ENCODE peak calls at places on chromosomes 1 and 21, in seven cellular contexts. Q is cardiac fibroblast; O is adrenal gland; P is HFF-Myc; U is CD8-positive, alpha-beta T cell; C is B cell; D is psoas muscle. I is an unnamed sample.
A peak's percentile ranks its signal among the peaks of the same experiment; 100 is the strongest.

GRCh38 chr1:97489834-97490233 is 431.0 kb downstream of the DPYD start:
- DNase-seq in Q (peak; percentile 70), O (no peak), P (peak; percentile 4), U (no peak), C (no peak), D (no peak), I (no peak)

GRCh38 chr1:162571696-162572095 is 10.2 kb downstream of the UAP1 start:
- DNase-seq in Q (no peak), O (no peak), P (no peak), U (no peak), C (no peak), D (no peak), I (no peak)

GRCh38 chr1:196309386-196309785 is 298.9 kb downstream of the KCNT2 start:
- DNase-seq in Q (peak; percentile 68), O (no peak), P (peak; percentile 15), U (no peak), C (no peak), D (no peak), I (peak; percentile 37)

GRCh38 chr1:92952714-92953113 is 8.5 kb downstream of the DIPK1A start:
- DNase-seq in Q (no peak), O (no peak), P (no peak), U (no peak), C (no peak), D (no peak), I (no peak)

GRCh38 chr1:112395832-112396667 is at the start of gene CTTNBP2NL:
- DNase-seq in Q (peak; percentile 97), O (peak; percentile 96), P (peak; percentile 81), U (peak; percentile 83), C (peak; percentile 90), D (peak; percentile 97), I (peak; percentile 85)

GRCh38 chr1:44138239-44138638 is 3.2 kb downstream of the KLF18 start:
- DNase-seq in Q (no peak), O (no peak), P (no peak), U (no peak), C (no peak), D (no peak), I (no peak)

GRCh38 chr1:147515046-147515869 is 26.0 kb upstream of the BCL9 start:
- DNase-seq in Q (peak; percentile 60), O (no peak), P (peak; percentile 50), U (no peak), C (no peak), D (no peak), I (peak; percentile 40)

GRCh38 chr1:198295975-198296374 is 139.2 kb downstream of the NEK7 start:
- DNase-seq in Q (peak; percentile 22), O (no peak), P (no peak), U (no peak), C (no peak), D (no peak), I (no peak)

GRCh38 chr1:202237052-202237451 is 43.5 kb downstream of the LGR6 start:
- DNase-seq in Q (peak; percentile 20), O (peak; percentile 38), P (no peak), U (no peak), C (no peak), D (no peak), I (peak; percentile 36)

GRCh38 chr1:87399701-87400100 is 71.0 kb downstream of the LMO4 start:
- DNase-seq in Q (no peak), O (no peak), P (no peak), U (no peak), C (no peak), D (no peak), I (peak; percentile 2)

GRCh38 chr1:202283379-202283844 is 58.3 kb downstream of the UBE2T start:
- DNase-seq in Q (peak; percentile 75), O (peak; percentile 19), P (peak; percentile 67), U (no peak), C (no peak), D (no peak), I (peak; percentile 47)

GRCh38 chr21:45460611-45461368 is 55.8 kb downstream of the COL18A1 start:
- DNase-seq in Q (peak; percentile 92), O (no peak), P (peak; percentile 43), U (no peak), C (no peak), D (no peak), I (no peak)

GRCh38 chr1:176854134-176854533 is 310.4 kb downstream of the ASTN1 start:
- DNase-seq in Q (no peak), O (no peak), P (no peak), U (no peak), C (no peak), D (no peak), I (no peak)

GRCh38 chr1:33086384-33086850 is 5.5 kb downstream of the AZIN2 start:
- DNase-seq in Q (peak; percentile 88), O (peak; percentile 66), P (no peak), U (peak; percentile 57), C (no peak), D (peak; percentile 86), I (peak; percentile 72)

GRCh38 chr1:9101510-9102146 is 27.3 kb downstream of the GPR157 start:
- DNase-seq in Q (peak; percentile 78), O (no peak), P (no peak), U (no peak), C (peak; percentile 68), D (peak; percentile 72), I (peak; percentile 88)

GRCh38 chr1:31633117-31633516 is 11.6 kb downstream of the PEF1 start:
- DNase-seq in Q (no peak), O (no peak), P (no peak), U (no peak), C (no peak), D (peak; percentile 78), I (peak; percentile 35)

GRCh38 chr1:227318003-227318851 is at the start of gene CDC42BPA:
- DNase-seq in Q (peak; percentile 95), O (peak; percentile 89), P (peak; percentile 44), U (peak; percentile 49), C (peak; percentile 78), D (peak; percentile 91), I (no peak)

GRCh38 chr21:23740463-23740862 is 1866.8 kb downstream of the MRPL39 start:
- DNase-seq in Q (no peak), O (no peak), P (no peak), U (no peak), C (no peak), D (no peak), I (no peak)
- TF ChIP-seq CTCF in Q (no peak), O (no peak), P (no peak), U (no peak), C (no peak), D (no peak), I (no peak)

GRCh38 chr1:66342707-66343106 is 191.2 kb upstream of the SGIP1 start:
- DNase-seq in Q (no peak), O (no peak), P (no peak), U (no peak), C (no peak), D (no peak), I (peak; percentile 70)

GRCh38 chr1:66346873-66347272 is 187.1 kb upstream of the SGIP1 start:
- DNase-seq in Q (no peak), O (no peak), P (no peak), U (no peak), C (no peak), D (no peak), I (no peak)

GRCh38 chr1:66346057-66346795 is 187.7 kb upstream of the SGIP1 start:
- DNase-seq in Q (no peak), O (no peak), P (no peak), U (no peak), C (no peak), D (no peak), I (no peak)

GRCh38 chr1:66341446-66342089 is 192.4 kb upstream of the SGIP1 start:
- DNase-seq in Q (no peak), O (no peak), P (no peak), U (no peak), C (no peak), D (no peak), I (no peak)

DNA sequence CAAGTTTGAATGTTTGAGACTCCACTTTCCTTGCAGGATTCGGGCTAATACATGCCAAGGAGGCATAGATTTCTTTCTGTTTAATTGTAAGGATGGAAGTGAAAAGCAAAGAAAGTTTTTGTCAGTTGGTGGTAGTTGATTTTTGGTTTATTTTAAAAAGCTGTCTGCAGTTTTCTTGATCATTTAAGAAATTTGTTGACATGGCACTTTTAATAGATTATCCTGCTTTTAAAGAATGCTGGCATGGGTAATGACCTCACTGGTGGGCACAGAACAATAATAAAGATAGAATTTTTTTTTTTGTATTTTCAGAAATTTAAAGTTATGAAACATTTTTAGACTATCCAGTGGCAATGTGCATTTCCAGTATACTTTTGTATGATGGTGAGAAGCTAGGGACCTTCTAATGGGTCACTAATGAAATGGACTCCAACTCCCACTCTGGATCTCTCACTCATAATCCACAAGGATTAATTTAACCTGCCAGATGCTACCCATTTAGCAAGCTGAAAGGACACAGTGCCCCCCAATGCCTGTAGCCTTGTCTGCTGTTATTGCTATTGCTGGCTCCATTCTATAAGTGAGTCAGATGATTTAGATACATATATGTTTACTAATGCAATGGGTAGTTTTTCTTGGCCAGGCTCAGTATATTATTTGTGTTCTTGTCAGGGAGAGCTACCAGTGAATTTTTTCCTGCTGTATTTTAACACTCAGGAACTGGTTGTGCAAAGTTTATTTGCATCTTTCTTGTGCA is 190.2 kb upstream of the SGIP1 start:
- DNase-seq in Q (no peak), O (no peak), P (no peak), U (no peak), C (no peak), D (no peak), I (no peak)
- TF ChIP-seq CTCF in Q (no peak), O (no peak), P (no peak), U (no peak), C (no peak), D (no peak), I (peak; percentile 59)

GRCh38 chr1:57115030-57115614 is 149.3 kb upstream of the C8B start:
- DNase-seq in Q (no peak), O (no peak), P (no peak), U (no peak), C (no peak), D (no peak), I (no peak)

GRCh38 chr1:57109247-57109646 is 143.4 kb upstream of the C8B start:
- DNase-seq in Q (no peak), O (no peak), P (no peak), U (no peak), C (no peak), D (no peak), I (no peak)

GRCh38 chr1:57111210-57111609 is 145.4 kb upstream of the C8B start:
- DNase-seq in Q (no peak), O (no peak), P (no peak), U (no peak), C (no peak), D (no peak), I (no peak)

GRCh38 chr1:57117753-57118152 is 151.9 kb upstream of the C8B start:
- DNase-seq in Q (no peak), O (no peak), P (no peak), U (no peak), C (no peak), D (no peak), I (no peak)

DNA sequence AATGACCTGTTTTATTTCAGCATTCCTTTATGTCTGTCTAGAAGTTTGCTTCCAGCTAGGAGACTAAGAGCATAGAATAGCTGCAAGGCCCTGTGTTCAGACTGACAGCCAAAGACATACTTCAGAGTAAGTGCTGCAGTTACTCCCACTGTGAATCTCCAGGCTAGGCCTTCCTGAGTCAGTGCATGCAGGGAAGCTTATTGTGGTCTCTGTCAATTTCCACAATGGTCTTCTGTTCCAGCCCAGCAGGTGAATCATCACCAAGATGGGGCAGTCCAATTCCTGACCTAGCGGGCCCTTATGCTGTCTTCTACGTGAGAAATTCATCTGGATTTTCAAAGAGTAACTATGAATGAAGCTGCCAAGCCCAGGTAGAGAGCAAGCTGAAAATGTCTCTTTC is 146.3 kb upstream of the C8B start:
- DNase-seq in Q (no peak), O (no peak), P (no peak), U (no peak), C (no peak), D (no peak), I (no peak)
- TF ChIP-seq CTCF in Q (no peak), O (no peak), P (no peak), U (no peak), C (no peak), D (no peak), I (no peak)

GRCh38 chr1:79604490-79605198 is 598.1 kb upstream of the ADGRL4 start:
- DNase-seq in Q (no peak), O (no peak), P (no peak), U (no peak), C (no peak), D (no peak), I (no peak)
- TF ChIP-seq CTCF in Q (no peak), O (no peak), P (no peak), U (no peak), C (no peak), D (no peak), I (no peak)

I was measured in OCI-LY7.